ENCODE peak calls at places on chromosome 5, in eight cellular contexts. H is GM12891, I is RPMI8226, P is iris pigment epithelial cell, U is EH, V is kidney glomerular epithelial cell, K is ovary, T is NCI-H2081. B is an unnamed sample.

GRCh38 chr5:135332519-135333150 is 66.4 kb downstream of the MACROH2A1 start:
- DNase-seq in V (peak; percentile 28), K (no peak), I (peak; percentile 50), H (peak; percentile 47), U (peak; percentile 71), T (peak; percentile 24), P (peak; percentile 73), B (peak; percentile 81)

GRCh38 chr5:37495668-37496067 is 116.5 kb downstream of the WDR70 start:
- DNase-seq in T (no peak), K (no peak), H (no peak), I (no peak), P (peak; percentile 81), V (peak; percentile 10), U (peak; percentile 89), B (no peak)

GRCh38 chr5:135219868-135220267 is 179.2 kb downstream of the MACROH2A1 start:
- DNase-seq in H (no peak), P (no peak), U (no peak), I (no peak), T (no peak), K (no peak), V (no peak), B (no peak)

GRCh38 chr5:176780071-176780850 is 30.1 kb upstream of the UNC5A start:
- DNase-seq in T (peak; percentile 35), U (no peak), I (no peak), K (peak; percentile 10), P (no peak), H (no peak), V (no peak), B (no peak)

GRCh38 chr5:118687671-118688621 is 300.4 kb downstream of the DTWD2 start:
- DNase-seq in P (no peak), T (no peak), H (no peak), U (no peak), K (no peak), V (peak; percentile 70), I (no peak), B (peak; percentile 45)

GRCh38 chr5:73230264-73231244 is 57.6 kb downstream of the TMEM174 start:
- DNase-seq in V (no peak), K (no peak), U (no peak), I (no peak), P (no peak), H (no peak), T (no peak), B (no peak)

GRCh38 chr5:97085126-97085786 is 57.2 kb downstream of the LIX1 start:
- DNase-seq in U (no peak), P (no peak), V (no peak), K (no peak), H (no peak), T (no peak), I (no peak), B (no peak)

GRCh38 chr5:61329729-61330128 is 2.3 kb upstream of the ZSWIM6 start:
- DNase-seq in I (peak; percentile 33), H (no peak), U (no peak), T (no peak), K (no peak), V (no peak), P (peak; percentile 59), B (no peak)

GRCh38 chr5:151022511-151023018 is 2.2 kb downstream of the GPX3 start:
- DNase-seq in I (no peak), V (peak; percentile 56), T (no peak), H (no peak), U (no peak), P (no peak), K (no peak), B (no peak)

GRCh38 chr5:73894860-73895259 is 268.9 kb downstream of the ARHGEF28 start:
- DNase-seq in H (no peak), T (no peak), V (no peak), K (no peak), P (no peak), U (no peak), I (no peak), B (no peak)

GRCh38 chr5:14713476-14714384 is 49.2 kb downstream of the OTULIN start:
- DNase-seq in T (no peak), P (no peak), H (no peak), V (no peak), K (no peak), I (no peak), U (no peak), B (no peak)

GRCh38 chr5:137395011-137395755 is 103.9 kb downstream of the SPOCK1 start:
- DNase-seq in P (peak; percentile 10), K (no peak), U (peak; percentile 72), H (no peak), T (peak; percentile 63), V (peak; percentile 87), I (no peak), B (no peak)

GRCh38 chr5:112248643-112249042 is 170.4 kb downstream of the EPB41L4A start:
- DNase-seq in I (no peak), T (no peak), U (no peak), H (no peak), V (no peak), K (no peak), P (no peak), B (no peak)

GRCh38 chr5:64210866-64211265 is 45.2 kb downstream of the RNF180 start:
- DNase-seq in P (peak; percentile 84), H (no peak), T (no peak), V (peak; percentile 85), K (no peak), I (no peak), U (peak; percentile 94), B (peak; percentile 83)

GRCh38 chr5:132681983-132682382 is 8.2 kb downstream of the IL4 start:
- DNase-seq in K (no peak), P (no peak), U (no peak), H (no peak), V (no peak), T (no peak), I (no peak), B (no peak)

GRCh38 chr5:135472141-135472540 is 20.0 kb upstream of the TIFAB start:
- DNase-seq in V (no peak), K (no peak), H (no peak), T (no peak), I (no peak), U (no peak), P (no peak), B (no peak)

GRCh38 chr5:115389074-115389798 is 92.8 kb upstream of the CCDC112 start:
- DNase-seq in T (no peak), H (no peak), K (no peak), V (no peak), I (no peak), U (peak; percentile 84), P (peak; percentile 27), B (no peak)

GRCh38 chr5:78964889-78965288 is 20.2 kb downstream of the ARSB start:
- DNase-seq in I (peak; percentile 64), V (peak; percentile 55), H (no peak), K (no peak), U (peak; percentile 74), P (peak; percentile 77), T (peak; percentile 57), B (peak; percentile 33)

GRCh38 chr5:149423287-149424268 is 44.5 kb upstream of the IL17B start:
- DNase-seq in P (peak; percentile 89), K (peak; percentile 67), T (no peak), I (no peak), V (peak; percentile 25), H (no peak), U (peak; percentile 79), B (no peak)

B was measured in SJCRH30.